ENCODE peak calls at places on chromosomes 12 and 14, in four cellular contexts. H is transverse colon, M is cardiac fibroblast, V is lower lobe of right lung. X is an unnamed sample.

GRCh38 chr12:120362516-120363273 is 6.3 kb downstream of the MSI1 start:
- DNase-seq in H (no peak), M (no peak), V (no peak), X (no peak)

GRCh38 chr12:52878507-52879393 is 26.1 kb downstream of the KRT8 start:
- DNase-seq in H (no peak), M (no peak), V (no peak), X (no peak)

GRCh38 chr12:102634216-102634615 is 153.9 kb upstream of the IGF1 start:
- DNase-seq in H (no peak), M (peak; percentile 39), V (no peak), X (no peak)

GRCh38 chr12:46711756-46712155 is 114.0 kb downstream of the SLC38A4 start:
- DNase-seq in H (no peak), M (peak; percentile 28), V (no peak), X (no peak)

GRCh38 chr14:71321556-71322315 is 414.5 kb downstream of the PCNX1 start:
- DNase-seq in H (no peak), M (peak; percentile 87), V (no peak), X (peak; percentile 13)

GRCh38 chr12:66768293-66768692 is 89.4 kb upstream of the GRIP1 start:
- DNase-seq in H (peak; percentile 17), M (no peak), V (no peak), X (no peak)

GRCh38 chr12:59005195-59005961 is 85.1 kb upstream of the LRIG3 start:
- DNase-seq in H (no peak), M (peak; percentile 6), V (no peak), X (no peak)

GRCh38 chr14:105876158-105876557 is 349.8 kb downstream of the TMEM121 start:
- DNase-seq in H (no peak), M (no peak), V (peak; percentile 12), X (no peak)

GRCh38 chr14:34539407-34540180 is at the start of gene EAPP:
- DNase-seq in H (peak; percentile 99), M (peak; percentile 98), V (peak; percentile 100), X (peak; percentile 99)

GRCh38 chr14:47186491-47186890 is 488.9 kb downstream of the MDGA2 start:
- DNase-seq in H (no peak), M (no peak), V (no peak), X (no peak)

GRCh38 chr14:92960706-92961566 is 38.0 kb downstream of the CHGA start:
- DNase-seq in H (no peak), M (peak; percentile 81), V (no peak), X (no peak)

GRCh38 chr14:59107819-59108218 is 80.6 kb upstream of the DAAM1 start:
- DNase-seq in H (peak; percentile 48), M (no peak), V (no peak), X (no peak)

GRCh38 chr12:27384261-27384590 is 51.6 kb downstream of the BMAL2 start:
- DNase-seq in H (no peak), M (no peak), V (no peak), X (no peak)

GRCh38 chr14:100662850-100663527 is 63.7 kb upstream of the DLK1 start:
- DNase-seq in H (peak; percentile 75), M (peak; percentile 69), V (peak; percentile 77), X (peak; percentile 51)

GRCh38 chr12:52514471-52515318 is 5.5 kb downstream of the KRT5 start:
- DNase-seq in H (no peak), M (no peak), V (no peak), X (no peak)

GRCh38 chr14:103721334-103722120 is 5.9 kb downstream of the ZFYVE21 start:
- DNase-seq in H (no peak), M (peak; percentile 63), V (no peak), X (no peak)

GRCh38 chr14:50318031-50318626 is 6.0 kb downstream of the DMAC2L start:
- DNase-seq in H (no peak), M (peak; percentile 73), V (no peak), X (no peak)

GRCh38 chr12:40819427-40820108 is 127.3 kb downstream of the CNTN1 start:
- DNase-seq in H (no peak), M (no peak), V (peak; percentile 40), X (no peak)

GRCh38 chr12:39490500-39491276 is 47.8 kb upstream of the KIF21A start:
- DNase-seq in H (no peak), M (peak; percentile 97), V (no peak), X (no peak)

GRCh38 chr14:34075095-34075744 is 124.3 kb upstream of the EGLN3 start:
- DNase-seq in H (no peak), M (no peak), V (no peak), X (no peak)

GRCh38 chr12:75571204-75571603 is 59.8 kb upstream of the KRR1 start:
- DNase-seq in H (no peak), M (no peak), V (no peak), X (no peak)

GRCh38 chr12:630656-631632 is 32.3 kb downstream of the NINJ2 start:
- DNase-seq in H (peak; percentile 84), M (no peak), V (peak; percentile 86), X (no peak)
- H3K4me3 ChIP-seq in H (peak overlapping the region; percentile 9), M (no peak overlapping the region), V (peak overlapping the region; percentile 47), X (no peak overlapping the region)

DNA sequence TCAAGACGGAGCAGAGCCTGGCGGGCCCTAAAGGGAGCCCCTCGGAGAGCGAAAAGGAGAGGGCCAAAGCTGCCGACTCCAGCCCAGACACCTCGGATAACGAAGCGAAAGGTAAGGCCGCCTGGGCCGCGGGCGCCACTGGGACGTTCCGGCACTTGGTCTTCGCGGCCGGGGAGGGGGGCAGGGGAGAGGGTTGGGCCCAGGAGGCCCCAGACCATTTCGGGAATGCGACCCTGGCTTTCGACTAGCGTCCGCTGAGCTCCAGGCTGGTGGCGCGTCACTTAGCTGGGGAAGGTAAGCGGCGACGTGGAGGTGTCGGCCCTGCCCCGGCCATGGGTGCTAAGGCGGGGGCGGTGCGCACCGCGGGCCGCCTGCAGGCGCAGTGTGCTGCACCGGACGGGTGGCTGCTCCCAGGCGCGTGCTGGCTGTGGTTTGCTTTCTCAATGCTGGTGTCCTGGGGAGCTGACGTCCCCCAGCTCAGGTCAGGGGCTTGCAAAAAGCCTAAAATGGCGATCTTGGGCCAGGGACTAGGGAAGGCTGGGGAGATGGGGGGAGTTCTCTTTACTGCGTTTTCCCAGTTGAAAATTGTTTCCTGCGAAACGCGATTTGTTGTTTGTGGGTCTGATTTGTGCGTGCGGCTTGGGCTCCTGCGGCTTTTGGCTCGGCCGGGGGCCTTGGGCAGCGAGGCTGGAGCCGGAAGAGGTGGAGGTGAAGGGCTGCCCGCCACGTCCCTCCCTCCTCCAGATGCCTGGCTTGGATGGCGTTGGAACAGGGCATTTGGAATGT is 1.1 kb downstream of the HOXC10 start:
- DNase-seq in H (no peak), M (no peak), V (no peak), X (no peak)
- H3K4me3 ChIP-seq in H (no peak overlapping the region), M (no peak overlapping the region), V (peak overlapping the region; percentile 16), X (peak overlapping the region; percentile 0)

GRCh38 chr14:23557521-23557920 is 1.4 kb downstream of the THTPA start:
- DNase-seq in H (no peak), M (no peak), V (no peak), X (no peak)
- H3K4me3 ChIP-seq in H (no peak overlapping the region), M (no peak overlapping the region), V (no peak overlapping the region), X (no peak overlapping the region)

GRCh38 chr12:85281947-85282312 is 1.9 kb downstream of the ALX1 start:
- DNase-seq in H (no peak), M (no peak), V (no peak), X (no peak)
- H3K4me3 ChIP-seq in H (no peak overlapping the region), M (no peak overlapping the region), V (no peak overlapping the region), X (no peak overlapping the region)

GRCh38 chr12:92365836-92366235 is 220.2 kb upstream of the BTG1 start:
- DNase-seq in H (no peak), M (no peak), V (no peak), X (no peak)

GRCh38 chr12:92362785-92363184 is 217.1 kb upstream of the BTG1 start:
- DNase-seq in H (no peak), M (no peak), V (no peak), X (no peak)

GRCh38 chr12:92365333-92365732 is 219.7 kb upstream of the BTG1 start:
- DNase-seq in H (no peak), M (no peak), V (no peak), X (no peak)

GRCh38 chr12:92362109-92362508 is 216.5 kb upstream of the BTG1 start:
- DNase-seq in H (no peak), M (no peak), V (no peak), X (no peak)

GRCh38 chr12:92363295-92364146 is 217.9 kb upstream of the BTG1 start:
- DNase-seq in H (peak; percentile 50), M (peak; percentile 27), V (peak; percentile 53), X (no peak)
- H3K4me3 ChIP-seq in H (peak overlapping the region; percentile 18), M (no peak overlapping the region), V (peak overlapping the region; percentile 39), X (no peak overlapping the region)

GRCh38 chr12:70101064-70101463 is 142.2 kb upstream of the CNOT2 start:
- DNase-seq in H (no peak), M (no peak), V (no peak), X (no peak)
- H3K4me3 ChIP-seq in H (no peak overlapping the region), M (no peak overlapping the region), V (no peak overlapping the region), X (no peak overlapping the region)

DNA sequence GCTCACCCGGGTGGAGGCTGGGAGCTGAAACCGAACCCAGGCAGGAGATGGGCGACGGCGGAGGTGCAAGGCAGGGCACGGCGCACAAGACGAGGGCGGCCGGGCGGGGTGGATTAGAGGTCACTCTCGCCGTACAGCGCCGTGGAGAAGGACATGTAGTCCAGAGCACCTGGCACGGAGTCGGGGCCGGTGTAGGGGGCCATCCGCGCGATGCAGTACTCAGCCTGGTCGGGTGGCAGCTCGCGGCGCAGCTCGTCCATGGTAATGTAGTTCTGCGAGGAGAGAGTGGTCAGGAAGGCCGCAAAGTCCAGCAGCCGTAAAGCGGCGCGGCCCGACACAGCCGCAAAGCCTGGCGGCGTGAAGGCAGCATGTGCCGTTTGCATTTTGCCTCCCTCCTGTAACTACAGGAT is 81.9 kb upstream of the ZFP36L1 start:
- DNase-seq in H (no peak), M (no peak), V (no peak), X (peak; percentile 14)
- H3K4me3 ChIP-seq in H (no peak overlapping the region), M (no peak overlapping the region), V (no peak overlapping the region), X (no peak overlapping the region)